ENCODE peak calls at places on chromosomes 11 and 22, in six cellular contexts. One of them, this sample, is unnamed.

GRCh38 chr11:28505216-28505615 is 397.0 kb downstream of the METTL15 start:
- DNase-seq in mesendoderm: no peak
- DNase-seq in IMR-90: no peak
- DNase-seq in H1: no peak
- DNase-seq in neuronal stem cell: no peak
- DNase-seq in trophoblast cell: no peak
- DNase-seq in this sample: peak

GRCh38 chr11:68150029-68150428 is 28.8 kb upstream of the CHKA start:
- DNase-seq in mesendoderm: peak
- DNase-seq in IMR-90: peak
- DNase-seq in H1: peak
- DNase-seq in neuronal stem cell: no peak
- DNase-seq in trophoblast cell: peak
- DNase-seq in this sample: peak

GRCh38 chr22:47090591-47091240 is 328.3 kb downstream of the TBC1D22A start:
- DNase-seq in mesendoderm: peak
- DNase-seq in IMR-90: peak
- DNase-seq in H1: no peak
- DNase-seq in neuronal stem cell: peak
- DNase-seq in trophoblast cell: no peak
- DNase-seq in this sample: peak

GRCh38 chr11:83464181-83464580 is 178.0 kb upstream of the CCDC90B start:
- DNase-seq in mesendoderm: no peak
- DNase-seq in IMR-90: no peak
- DNase-seq in H1: no peak
- DNase-seq in neuronal stem cell: no peak
- DNase-seq in trophoblast cell: no peak
- DNase-seq in this sample: no peak

GRCh38 chr11:40958707-40959106 is 500.7 kb downstream of the LRRC4C start:
- DNase-seq in mesendoderm: no peak
- DNase-seq in IMR-90: no peak
- DNase-seq in H1: no peak
- DNase-seq in neuronal stem cell: no peak
- DNase-seq in trophoblast cell: no peak
- DNase-seq in this sample: no peak

GRCh38 chr22:49930596-49931412 is 12.4 kb downstream of the CRELD2 start:
- DNase-seq in mesendoderm: peak
- DNase-seq in IMR-90: peak
- DNase-seq in H1: no peak
- DNase-seq in neuronal stem cell: no peak
- DNase-seq in trophoblast cell: peak
- DNase-seq in this sample: peak

GRCh38 chr11:103851166-103851651 is 185.2 kb upstream of the DDI1 start:
- DNase-seq in mesendoderm: no peak
- DNase-seq in IMR-90: peak
- DNase-seq in H1: no peak
- DNase-seq in neuronal stem cell: no peak
- DNase-seq in trophoblast cell: no peak
- DNase-seq in this sample: peak

GRCh38 chr22:32850591-32851517 is 49.3 kb downstream of the TIMP3 start:
- DNase-seq in mesendoderm: no peak
- DNase-seq in IMR-90: no peak
- DNase-seq in H1: no peak
- DNase-seq in neuronal stem cell: no peak
- DNase-seq in trophoblast cell: peak
- DNase-seq in this sample: peak

GRCh38 chr11:19281041-19281440 is 40.3 kb upstream of the E2F8 start:
- DNase-seq in mesendoderm: peak
- DNase-seq in IMR-90: no peak
- DNase-seq in H1: no peak
- DNase-seq in neuronal stem cell: no peak
- DNase-seq in trophoblast cell: no peak
- DNase-seq in this sample: peak

GRCh38 chr22:29702025-29702930 is 17.5 kb upstream of the CABP7 start:
- DNase-seq in mesendoderm: peak
- DNase-seq in IMR-90: peak
- DNase-seq in H1: no peak
- DNase-seq in neuronal stem cell: no peak
- DNase-seq in trophoblast cell: no peak
- DNase-seq in this sample: no peak

GRCh38 chr22:41562461-41562860 is 1.7 kb downstream of the CSDC2 start:
- DNase-seq in mesendoderm: no peak
- DNase-seq in IMR-90: no peak
- DNase-seq in H1: no peak
- DNase-seq in neuronal stem cell: no peak
- DNase-seq in trophoblast cell: no peak
- DNase-seq in this sample: no peak

GRCh38 chr11:95108159-95108611 is 18.5 kb downstream of the ENDOD1 start:
- DNase-seq in mesendoderm: peak
- DNase-seq in IMR-90: peak
- DNase-seq in H1: no peak
- DNase-seq in neuronal stem cell: no peak
- DNase-seq in trophoblast cell: peak
- DNase-seq in this sample: peak

GRCh38 chr22:27829620-27830019 is 28.1 kb upstream of the MN1 start:
- DNase-seq in mesendoderm: no peak
- DNase-seq in IMR-90: no peak
- DNase-seq in H1: no peak
- DNase-seq in neuronal stem cell: no peak
- DNase-seq in trophoblast cell: no peak
- DNase-seq in this sample: no peak

GRCh38 chr11:13117344-13117743 is 108.2 kb downstream of the RASSF10 start:
- DNase-seq in mesendoderm: no peak
- DNase-seq in IMR-90: no peak
- DNase-seq in H1: no peak
- DNase-seq in neuronal stem cell: no peak
- DNase-seq in trophoblast cell: no peak
- DNase-seq in this sample: no peak

GRCh38 chr11:26842883-26843282 is 121.0 kb upstream of the SLC5A12 start:
- DNase-seq in mesendoderm: no peak
- DNase-seq in IMR-90: no peak
- DNase-seq in H1: no peak
- DNase-seq in neuronal stem cell: no peak
- DNase-seq in trophoblast cell: no peak
- DNase-seq in this sample: no peak

GRCh38 chr11:9605742-9606141 is 32.3 kb downstream of the WEE1 start:
- DNase-seq in mesendoderm: no peak
- DNase-seq in IMR-90: no peak
- DNase-seq in H1: no peak
- DNase-seq in neuronal stem cell: no peak
- DNase-seq in trophoblast cell: no peak
- DNase-seq in this sample: no peak

GRCh38 chr11:108097179-108097578 is 24.2 kb upstream of the ACAT1 start:
- DNase-seq in mesendoderm: no peak
- DNase-seq in IMR-90: no peak
- DNase-seq in H1: no peak
- DNase-seq in neuronal stem cell: no peak
- DNase-seq in trophoblast cell: no peak
- DNase-seq in this sample: no peak

GRCh38 chr11:88555018-88555828 is 217.7 kb upstream of the CTSC start:
- DNase-seq in mesendoderm: peak
- DNase-seq in IMR-90: peak
- DNase-seq in H1: no peak
- DNase-seq in neuronal stem cell: no peak
- DNase-seq in trophoblast cell: no peak
- DNase-seq in this sample: peak

GRCh38 chr11:46352063-46352841 is 5.0 kb downstream of the DGKZ start:
- DNase-seq in mesendoderm: peak
- DNase-seq in IMR-90: no peak
- DNase-seq in H1: no peak
- DNase-seq in neuronal stem cell: no peak
- DNase-seq in trophoblast cell: peak
- DNase-seq in this sample: peak

GRCh38 chr22:33865248-33865647 is 55.0 kb downstream of the LARGE1 start:
- DNase-seq in mesendoderm: no peak
- DNase-seq in IMR-90: no peak
- DNase-seq in H1: no peak
- DNase-seq in neuronal stem cell: no peak
- DNase-seq in trophoblast cell: no peak
- DNase-seq in this sample: peak

GRCh38 chr11:79255965-79256364 is 184.9 kb downstream of the TENM4 start:
- DNase-seq in mesendoderm: no peak
- DNase-seq in IMR-90: no peak
- DNase-seq in H1: no peak
- DNase-seq in neuronal stem cell: no peak
- DNase-seq in trophoblast cell: no peak
- DNase-seq in this sample: no peak

GRCh38 chr11:13289081-13289480 is 11.5 kb downstream of the BMAL1 start:
- DNase-seq in mesendoderm: peak
- DNase-seq in IMR-90: peak
- DNase-seq in H1: no peak
- DNase-seq in neuronal stem cell: no peak
- DNase-seq in trophoblast cell: peak
- DNase-seq in this sample: peak

GRCh38 chr11:45661417-45662055 is 3.9 kb downstream of the CHST1 start:
- DNase-seq in mesendoderm: no peak
- DNase-seq in IMR-90: no peak
- DNase-seq in H1: no peak
- DNase-seq in neuronal stem cell: no peak
- DNase-seq in trophoblast cell: no peak
- DNase-seq in this sample: no peak

GRCh38 chr11:8672346-8672745 is 10.1 kb downstream of the TRIM66 start:
- DNase-seq in mesendoderm: no peak
- DNase-seq in IMR-90: no peak
- DNase-seq in H1: no peak
- DNase-seq in neuronal stem cell: no peak
- DNase-seq in trophoblast cell: no peak
- DNase-seq in this sample: no peak

GRCh38 chr22:41288245-41288946 is 2.4 kb upstream of the RANGAP1 start:
- DNase-seq in mesendoderm: peak
- DNase-seq in IMR-90: peak
- DNase-seq in H1: no peak
- DNase-seq in neuronal stem cell: no peak
- DNase-seq in trophoblast cell: no peak
- DNase-seq in this sample: peak

GRCh38 chr11:93838967-93839366 is 11.5 kb downstream of the VSTM5 start:
- DNase-seq in mesendoderm: no peak
- DNase-seq in IMR-90: no peak
- DNase-seq in H1: no peak
- DNase-seq in neuronal stem cell: no peak
- DNase-seq in trophoblast cell: no peak
- DNase-seq in this sample: no peak

GRCh38 chr22:17258015-17258827 is 39.0 kb upstream of the ADA2 start:
- DNase-seq in mesendoderm: peak
- DNase-seq in IMR-90: no peak
- DNase-seq in H1: no peak
- DNase-seq in neuronal stem cell: peak
- DNase-seq in trophoblast cell: peak
- DNase-seq in this sample: peak

GRCh38 chr11:120994460-120994859 is 29.4 kb upstream of the TBCEL start:
- DNase-seq in mesendoderm: no peak
- DNase-seq in IMR-90: no peak
- DNase-seq in H1: no peak
- DNase-seq in neuronal stem cell: no peak
- DNase-seq in trophoblast cell: no peak
- DNase-seq in this sample: no peak

GRCh38 chr11:120996973-120997372 is 26.9 kb upstream of the TBCEL start:
- DNase-seq in mesendoderm: peak
- DNase-seq in IMR-90: no peak
- DNase-seq in H1: no peak
- DNase-seq in neuronal stem cell: no peak
- DNase-seq in trophoblast cell: no peak
- DNase-seq in this sample: no peak

GRCh38 chr11:120995184-120995583 is 28.7 kb upstream of the TBCEL start:
- DNase-seq in mesendoderm: no peak
- DNase-seq in IMR-90: no peak
- DNase-seq in H1: no peak
- DNase-seq in neuronal stem cell: no peak
- DNase-seq in trophoblast cell: no peak
- DNase-seq in this sample: no peak

GRCh38 chr11:120991830-120992686 is 31.8 kb upstream of the TBCEL start:
- DNase-seq in mesendoderm: no peak
- DNase-seq in IMR-90: no peak
- DNase-seq in H1: no peak
- DNase-seq in neuronal stem cell: no peak
- DNase-seq in trophoblast cell: no peak
- DNase-seq in this sample: no peak
- H3K23ac ChIP-seq in mesendoderm: peak
- H3K23ac ChIP-seq in IMR-90: no peak
- H3K23ac ChIP-seq in H1: no peak
- H3K23ac ChIP-seq in neuronal stem cell: peak
- H3K23ac ChIP-seq in trophoblast cell: peak
- H3K23ac ChIP-seq in this sample: peak

DNA sequence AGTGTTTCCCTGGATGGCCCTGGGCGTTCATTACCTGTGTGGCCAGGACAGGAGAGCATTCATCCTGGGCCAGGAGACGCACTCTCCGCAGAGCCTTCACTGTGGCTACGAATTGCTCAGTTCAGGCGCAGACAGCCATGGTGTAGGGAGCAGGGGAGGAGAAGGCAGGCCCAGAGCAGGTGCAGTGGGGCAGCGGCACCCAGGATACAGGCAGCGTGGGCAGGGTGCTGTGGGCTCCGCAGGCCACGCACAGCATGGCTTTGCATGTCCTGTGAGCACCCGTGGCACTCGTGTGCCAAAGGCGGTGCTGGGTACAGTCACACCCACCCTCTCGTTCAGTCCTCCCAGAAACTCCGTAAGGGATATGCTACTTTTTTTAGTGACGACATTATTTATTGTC is 124.2 kb upstream of the B3GAT1 start:
- DNase-seq in mesendoderm: no peak
- DNase-seq in IMR-90: no peak
- DNase-seq in H1: no peak
- DNase-seq in neuronal stem cell: no peak
- DNase-seq in trophoblast cell: no peak
- DNase-seq in this sample: no peak
- H4K8ac ChIP-seq in mesendoderm: no peak
- H4K8ac ChIP-seq in IMR-90: no peak
- H4K8ac ChIP-seq in H1: no peak
- H4K8ac ChIP-seq in neuronal stem cell: no peak
- H4K8ac ChIP-seq in trophoblast cell: no peak
- H4K8ac ChIP-seq in this sample: no peak

GRCh38 chr11:70016666-70017347 is 61.3 kb upstream of the ANO1 start:
- DNase-seq in mesendoderm: no peak
- DNase-seq in IMR-90: peak
- DNase-seq in H1: no peak
- DNase-seq in neuronal stem cell: no peak
- DNase-seq in trophoblast cell: no peak
- DNase-seq in this sample: peak
- H3K4me2 ChIP-seq in mesendoderm: no peak
- H3K4me2 ChIP-seq in IMR-90: peak
- H3K4me2 ChIP-seq in H1: no peak
- H3K4me2 ChIP-seq in neuronal stem cell: no peak
- H3K4me2 ChIP-seq in trophoblast cell: no peak
- H3K4me2 ChIP-seq in this sample: no peak

DNA sequence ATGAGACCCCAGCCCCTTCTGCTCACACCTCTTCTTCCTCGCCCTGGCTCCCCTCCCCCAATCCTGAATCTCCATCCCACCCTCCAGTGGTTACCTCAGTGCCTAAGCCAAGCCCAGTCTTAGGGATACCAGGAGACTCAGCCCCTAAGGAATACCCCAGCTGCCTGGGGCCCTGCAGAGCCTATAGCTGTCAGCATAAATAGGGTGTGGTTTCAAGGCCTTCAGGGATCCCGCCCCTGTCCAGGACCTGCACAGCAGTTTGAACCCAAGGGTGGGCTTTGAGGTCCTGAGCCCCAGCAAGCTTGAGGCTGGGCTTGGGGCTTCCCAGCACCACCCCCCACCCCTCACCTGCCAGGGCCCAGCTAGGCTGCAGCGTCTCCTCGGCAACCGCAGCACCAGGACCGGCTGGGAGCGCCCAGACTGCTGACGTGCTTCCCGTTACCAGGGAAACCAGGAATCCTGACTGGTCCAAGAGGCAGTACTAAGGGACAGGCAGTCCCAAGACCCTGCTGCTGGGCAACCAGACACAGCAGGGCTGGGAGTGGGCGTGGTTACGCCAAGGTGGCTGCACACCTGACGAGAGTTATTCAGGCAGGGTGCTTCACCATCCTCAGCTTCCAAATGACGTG is 13.7 kb downstream of the APBB1 start:
- DNase-seq in mesendoderm: peak
- DNase-seq in IMR-90: no peak
- DNase-seq in H1: peak
- DNase-seq in neuronal stem cell: peak
- DNase-seq in trophoblast cell: no peak
- DNase-seq in this sample: no peak
- H3K23ac ChIP-seq in mesendoderm: no peak
- H3K23ac ChIP-seq in IMR-90: no peak
- H3K23ac ChIP-seq in H1: no peak
- H3K23ac ChIP-seq in neuronal stem cell: peak
- H3K23ac ChIP-seq in trophoblast cell: no peak
- H3K23ac ChIP-seq in this sample: no peak

This sample was measured in mesenchymal stem cell.